ENCODE peak calls at places on chromosomes 13 and 19, in four cellular contexts. X is breast epithelium, L is IMR-90, F is MM.1S. Z is an unnamed sample.
A peak's percentile ranks its signal among the peaks of the same experiment; 100 is the strongest.

GRCh38 chr19:47882890-47883289 is 3.2 kb downstream of the SULT2A1 start:
- DNase-seq in X (no peak), L (no peak), F (no peak), Z (no peak)

GRCh38 chr19:31254611-31255010 is 94.6 kb downstream of the TSHZ3 start:
- DNase-seq in X (no peak), L (no peak), F (no peak), Z (no peak)

GRCh38 chr19:16228637-16229321 is 31.1 kb downstream of the AP1M1 start:
- DNase-seq in X (no peak), L (no peak), F (no peak), Z (no peak)

GRCh38 chr13:112441779-112442310 is 65.7 kb downstream of the SPACA7 start:
- DNase-seq in X (no peak), L (no peak), F (no peak), Z (no peak)

GRCh38 chr19:8578642-8579265 is 1.5 kb upstream of the MYO1F start:
- DNase-seq in X (peak; percentile 58), L (peak; percentile 53), F (peak; percentile 62), Z (peak; percentile 27)

GRCh38 chr13:99357920-99358319 is 50.7 kb upstream of the GPR183 start:
- DNase-seq in X (no peak), L (no peak), F (no peak), Z (no peak)

GRCh38 chr19:6161271-6161850 is 25.9 kb downstream of the ACSBG2 start:
- DNase-seq in X (no peak), L (no peak), F (peak; percentile 86), Z (peak; percentile 5)

GRCh38 chr13:104616990-104617389 is 1550.8 kb upstream of the SLC10A2 start:
- DNase-seq in X (no peak), L (no peak), F (peak; percentile 74), Z (no peak)

GRCh38 chr13:66040506-66040905 is 1189.6 kb downstream of the PCDH9 start:
- DNase-seq in X (no peak), L (no peak), F (no peak), Z (no peak)

GRCh38 chr19:52688335-52688734 is 46.5 kb downstream of the ZNF611 start:
- DNase-seq in X (no peak), L (no peak), F (no peak), Z (no peak)
- H3K4me3 ChIP-seq in X (no peak overlapping the region), L (no peak overlapping the region), F (no peak overlapping the region), Z (no peak overlapping the region)

DNA sequence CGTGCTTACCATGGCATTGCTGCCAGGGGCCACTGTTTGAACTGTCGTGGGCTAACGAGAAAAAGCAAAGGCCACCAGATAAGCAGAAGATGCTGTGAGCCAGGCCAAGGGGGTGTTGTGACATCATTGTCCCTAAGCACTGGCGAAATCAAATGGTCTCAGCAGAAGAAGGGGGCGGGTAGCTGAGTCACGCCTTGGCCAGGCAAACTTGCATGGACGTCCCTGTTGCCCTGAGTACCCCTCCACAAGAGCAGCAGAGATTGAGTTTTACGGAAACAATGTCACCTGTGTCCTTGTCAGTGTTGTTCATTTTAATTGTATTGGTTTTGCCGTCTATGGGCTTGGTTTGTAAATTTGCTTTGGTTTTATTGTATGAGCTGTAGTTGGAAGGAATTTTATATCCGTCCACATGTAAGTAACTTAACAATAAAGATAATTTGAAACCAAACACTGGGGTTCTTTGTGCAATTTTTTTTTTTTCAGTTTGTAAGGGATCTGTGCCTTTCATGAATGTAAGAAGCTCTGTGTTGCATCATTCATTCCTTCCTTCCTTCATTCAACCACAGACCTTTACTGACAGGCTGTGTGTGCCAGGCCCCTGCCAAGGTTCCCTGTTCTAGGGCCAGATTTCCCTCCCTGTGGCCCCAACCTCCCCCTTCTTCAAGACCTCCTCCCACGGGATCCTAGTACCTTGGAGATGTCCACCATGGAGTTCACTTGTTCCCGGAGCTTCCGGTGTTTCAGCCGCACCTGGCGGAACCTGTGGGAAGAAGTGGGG is 12.3 kb downstream of the KCNN4 start:
- DNase-seq in X (no peak), L (no peak), F (no peak), Z (no peak)
- TF ChIP-seq CTCF in X (no peak), L (no peak), F (no peak), Z (no peak)

DNA sequence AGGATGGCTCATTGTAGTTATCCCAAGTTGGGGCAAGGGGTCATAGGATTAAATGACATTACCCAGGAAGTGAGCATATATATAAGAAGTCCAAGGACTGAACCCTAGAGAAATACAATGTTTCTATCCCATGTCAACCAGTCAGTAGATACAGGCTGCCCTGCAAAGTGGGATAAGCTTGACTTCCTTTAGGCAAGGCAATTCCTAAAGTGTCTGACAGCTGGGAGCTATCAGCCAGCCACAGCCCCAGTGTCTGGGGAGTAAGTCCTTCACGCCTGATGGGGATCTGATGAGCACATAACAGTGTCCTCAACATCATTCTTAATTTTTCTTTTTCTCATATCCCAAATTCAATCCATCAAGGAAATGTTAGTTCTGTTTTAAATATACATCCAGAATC is 54.1 kb downstream of the DNAJC15 start:
- DNase-seq in X (no peak), L (no peak), F (no peak), Z (no peak)
- H3K4me3 ChIP-seq in X (no peak overlapping the region), L (no peak overlapping the region), F (no peak overlapping the region), Z (no peak overlapping the region)

GRCh38 chr13:75365724-75366173 is 116.2 kb downstream of the TBC1D4 start:
- DNase-seq in X (no peak), L (peak; percentile 86), F (no peak), Z (peak; percentile 90)
- TF ChIP-seq CTCF in X (no peak), L (peak; percentile 27), F (no peak), Z (no peak)

DNA sequence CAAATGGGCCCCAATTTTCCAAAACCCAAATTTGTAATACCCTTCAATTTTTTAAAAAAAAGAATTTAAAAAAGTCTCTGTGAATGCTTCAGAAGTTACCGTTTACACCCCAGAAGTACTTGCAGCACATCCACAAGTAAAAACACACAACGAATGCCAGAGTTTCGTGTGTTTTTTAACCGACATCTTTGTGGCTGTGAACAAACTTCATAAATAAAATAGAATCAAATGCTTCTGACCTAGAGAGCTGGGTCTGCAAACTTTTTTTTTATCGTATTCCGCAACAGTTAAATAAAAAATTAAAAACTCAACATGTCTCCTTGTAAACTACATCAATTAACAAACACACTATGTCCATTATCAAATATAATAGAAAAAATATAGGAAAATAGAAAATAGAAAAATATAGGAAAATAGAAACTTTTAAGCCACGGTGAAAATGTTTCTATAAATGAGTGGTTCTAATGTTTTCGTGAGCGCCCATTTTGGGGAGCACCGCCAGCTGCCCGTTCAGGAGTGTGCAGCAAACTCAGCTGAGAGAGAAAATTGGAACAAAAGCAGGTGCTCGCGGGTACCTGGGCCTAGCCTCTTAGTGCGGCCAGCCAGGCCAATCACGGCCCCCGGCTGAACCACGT is 384 bp upstream of the PDX1 start:
- DNase-seq in X (no peak), L (no peak), F (no peak), Z (no peak)
- H3K4me3 ChIP-seq in X (peak overlapping the region; percentile 22), L (no peak overlapping the region), F (no peak overlapping the region), Z (no peak overlapping the region)

DNA sequence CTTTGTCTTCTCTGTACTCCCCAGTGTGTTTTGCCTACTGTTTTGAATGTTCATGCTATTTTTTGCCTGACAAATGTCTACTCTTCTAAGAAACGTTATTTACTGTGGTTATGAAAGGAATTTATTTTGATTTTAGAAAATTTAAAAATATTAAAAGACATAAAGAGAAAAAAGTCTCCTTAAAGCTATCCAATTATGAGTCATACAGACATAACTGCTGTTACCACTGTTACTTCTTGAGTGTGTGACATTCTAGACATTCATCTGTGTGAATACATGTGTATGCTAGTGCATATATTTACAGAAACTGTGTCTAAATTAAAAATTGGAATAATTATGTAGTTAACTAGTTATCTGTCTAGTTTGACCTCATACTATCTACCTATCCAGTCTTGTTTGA is 187.6 kb upstream of the SGCG start:
- DNase-seq in X (no peak), L (no peak), F (no peak), Z (no peak)
- TF ChIP-seq CTCF in X (no peak), L (no peak), F (no peak), Z (no peak)

Z was measured in epithelial cell of esophagus.